ENCODE peak calls at places on chromosomes 12 and 14, in ten cellular contexts. F, U, Y, T, G, X, M, H, P and C are unnamed samples.

GRCh38 chr12:64819816-64820402 is 4.5 kb upstream of the TBC1D30 start:
- DNase-seq in F (no peak), U (no peak), Y (no peak), T (no peak), G (no peak), X (no peak), M (no peak), H (no peak), P (no peak), C (no peak)

GRCh38 chr12:68237523-68238070 is 12.0 kb upstream of the IL26 start:
- DNase-seq in F (no peak), U (no peak), Y (no peak), T (no peak), G (no peak), X (no peak), M (peak; percentile 59), H (no peak), P (no peak), C (no peak)

GRCh38 chr14:30725763-30726162 is 103.6 kb downstream of the SCFD1 start:
- DNase-seq in F (no peak), U (no peak), Y (no peak), T (no peak), G (no peak), X (no peak), M (no peak), H (no peak), P (no peak), C (no peak)

GRCh38 chr12:92624236-92624635 is 78.6 kb upstream of the PLEKHG7 start:
- DNase-seq in F (no peak), U (no peak), Y (no peak), T (no peak), G (no peak), X (no peak), M (peak; percentile 72), H (no peak), P (no peak), C (no peak)

GRCh38 chr12:29316772-29317171 is 64.2 kb downstream of the ERGIC2 start:
- DNase-seq in F (no peak), U (no peak), Y (peak; percentile 22), T (no peak), G (no peak), X (no peak), M (peak; percentile 16), H (peak; percentile 55), P (no peak), C (no peak)

GRCh38 chr14:99475179-99475578 is 5.5 kb downstream of the SETD3 start:
- DNase-seq in F (no peak), U (no peak), Y (no peak), T (no peak), G (no peak), X (no peak), M (no peak), H (no peak), P (no peak), C (no peak)

GRCh38 chr12:40446385-40446784 is 221.6 kb downstream of the LRRK2 start:
- DNase-seq in F (no peak), U (no peak), Y (no peak), T (no peak), G (no peak), X (no peak), M (peak; percentile 1), H (no peak), P (no peak), C (no peak)

GRCh38 chr14:58747181-58747580 is 109.4 kb downstream of the DACT1 start:
- DNase-seq in F (no peak), U (peak; percentile 14), Y (peak; percentile 83), T (peak; percentile 73), G (no peak), X (no peak), M (peak; percentile 86), H (no peak), P (no peak), C (no peak)

GRCh38 chr12:24600996-24601395 is 347.9 kb downstream of the BCAT1 start:
- DNase-seq in F (no peak), U (no peak), Y (no peak), T (no peak), G (no peak), X (no peak), M (peak; percentile 67), H (no peak), P (no peak), C (no peak)

GRCh38 chr12:112130461-112130998 is 5.2 kb downstream of the TRAFD1 start:
- DNase-seq in F (no peak), U (no peak), Y (no peak), T (no peak), G (no peak), X (no peak), M (no peak), H (no peak), P (no peak), C (no peak)

GRCh38 chr14:24079521-24080141 is 8.3 kb downstream of the CPNE6 start:
- DNase-seq in F (no peak), U (no peak), Y (no peak), T (no peak), G (peak; percentile 38), X (no peak), M (no peak), H (no peak), P (no peak), C (peak; percentile 83)

GRCh38 chr14:81363746-81364400 is 36.3 kb downstream of the STON2 start:
- DNase-seq in F (no peak), U (no peak), Y (no peak), T (no peak), G (no peak), X (no peak), M (peak; percentile 45), H (no peak), P (no peak), C (no peak)

GRCh38 chr14:59278111-59278510 is 89.6 kb downstream of the DAAM1 start:
- DNase-seq in F (no peak), U (no peak), Y (no peak), T (no peak), G (no peak), X (no peak), M (peak; percentile 92), H (no peak), P (no peak), C (no peak)

GRCh38 chr12:132373967-132374820 is 44.8 kb upstream of the GALNT9 start:
- DNase-seq in F (peak; percentile 65), U (no peak), Y (no peak), T (peak; percentile 53), G (no peak), X (no peak), M (peak; percentile 53), H (peak; percentile 42), P (no peak), C (no peak)
- TF ChIP-seq CTCF in F (peak; percentile 49), U (no peak), Y (no peak), T (no peak), G (no peak), X (no peak), M (peak; percentile 33), H (no peak), P (no peak), C (no peak)

GRCh38 chr14:70188608-70189540 is at the start of gene SLC8A3:
- DNase-seq in F (no peak), U (peak; percentile 27), Y (no peak), T (peak; percentile 66), G (peak; percentile 59), X (peak; percentile 51), M (peak; percentile 72), H (peak; percentile 86), P (no peak), C (peak; percentile 51)
- TF ChIP-seq CTCF in F (no peak), U (no peak), Y (no peak), T (no peak), G (no peak), X (no peak), M (no peak), H (no peak), P (no peak), C (no peak)

GRCh38 chr12:109500406-109501185 is 23.2 kb downstream of the UBE3B start:
- DNase-seq in F (no peak), U (no peak), Y (no peak), T (no peak), G (no peak), X (no peak), M (no peak), H (no peak), P (no peak), C (no peak)

GRCh38 chr12:109503611-109504010 is 26.2 kb downstream of the UBE3B start:
- DNase-seq in F (no peak), U (no peak), Y (no peak), T (no peak), G (no peak), X (no peak), M (no peak), H (no peak), P (no peak), C (no peak)

GRCh38 chr12:109504068-109504467 is 26.6 kb downstream of the UBE3B start:
- DNase-seq in F (no peak), U (no peak), Y (no peak), T (no peak), G (no peak), X (no peak), M (no peak), H (no peak), P (no peak), C (no peak)

GRCh38 chr12:109501299-109501698 is 23.9 kb downstream of the UBE3B start:
- DNase-seq in F (no peak), U (no peak), Y (no peak), T (no peak), G (no peak), X (no peak), M (no peak), H (no peak), P (no peak), C (no peak)

GRCh38 chr12:109502332-109502731 is 24.9 kb downstream of the UBE3B start:
- DNase-seq in F (no peak), U (no peak), Y (no peak), T (no peak), G (no peak), X (no peak), M (no peak), H (no peak), P (no peak), C (no peak)
- TF ChIP-seq CTCF in F (no peak), U (no peak), Y (no peak), T (no peak), G (no peak), X (no peak), M (no peak), H (no peak), P (no peak), C (no peak)

GRCh38 chr14:73829526-73830431 is 21.9 kb upstream of the PTGR2 start:
- DNase-seq in F (peak; percentile 22), U (no peak), Y (no peak), T (no peak), G (no peak), X (no peak), M (peak; percentile 73), H (no peak), P (no peak), C (no peak)

GRCh38 chr14:73823339-73823885 is 28.2 kb upstream of the PTGR2 start:
- DNase-seq in F (peak; percentile 7), U (no peak), Y (no peak), T (no peak), G (no peak), X (no peak), M (no peak), H (no peak), P (no peak), C (no peak)

GRCh38 chr14:73824536-73824935 is 27.1 kb upstream of the PTGR2 start:
- DNase-seq in F (peak; percentile 43), U (no peak), Y (no peak), T (no peak), G (no peak), X (no peak), M (no peak), H (no peak), P (no peak), C (no peak)

GRCh38 chr14:73824116-73824515 is 27.5 kb upstream of the PTGR2 start:
- DNase-seq in F (peak; percentile 13), U (no peak), Y (no peak), T (no peak), G (no peak), X (no peak), M (no peak), H (no peak), P (no peak), C (no peak)

GRCh38 chr14:73825551-73826188 is 26.0 kb upstream of the PTGR2 start:
- DNase-seq in F (peak; percentile 81), U (peak; percentile 93), Y (peak; percentile 95), T (peak; percentile 93), G (peak; percentile 62), X (peak; percentile 56), M (peak; percentile 95), H (peak; percentile 96), P (peak; percentile 74), C (peak; percentile 82)
- TF ChIP-seq CTCF in F (peak; percentile 90), U (peak; percentile 76), Y (peak; percentile 93), T (peak; percentile 95), G (peak; percentile 87), X (peak; percentile 83), M (peak; percentile 91), H (peak; percentile 95), P (peak; percentile 95), C (peak; percentile 90)